ENCODE peak calls at places on chromosomes 7 and 10, in six cellular contexts. One of them, this sample, is unnamed.

GRCh38 chr7:21939136-21939857 is 6.4 kb downstream of the CDCA7L start:
- DNase-seq in HepG2: no peak
- DNase-seq in GM12865: peak; percentile 87
- DNase-seq in iris pigment epithelial cell: peak; percentile 78
- DNase-seq in neural crest cell: no peak
- DNase-seq in fibroblast of the conjunctiva: no peak
- DNase-seq in this sample: no peak

GRCh38 chr10:93746844-93747284 is 10.9 kb upstream of the LGI1 start:
- DNase-seq in HepG2: peak; percentile 38
- DNase-seq in GM12865: peak; percentile 49
- DNase-seq in iris pigment epithelial cell: peak; percentile 90
- DNase-seq in neural crest cell: no peak
- DNase-seq in fibroblast of the conjunctiva: peak; percentile 93
- DNase-seq in this sample: no peak

GRCh38 chr10:61635946-61636345 is 26.8 kb upstream of the CABCOCO1 start:
- DNase-seq in HepG2: no peak
- DNase-seq in GM12865: no peak
- DNase-seq in iris pigment epithelial cell: peak; percentile 45
- DNase-seq in neural crest cell: no peak
- DNase-seq in fibroblast of the conjunctiva: no peak
- DNase-seq in this sample: no peak

GRCh38 chr7:55020481-55020871 is 1.7 kb downstream of the EGFR start:
- DNase-seq in HepG2: no peak
- DNase-seq in GM12865: no peak
- DNase-seq in iris pigment epithelial cell: peak; percentile 66
- DNase-seq in neural crest cell: no peak
- DNase-seq in fibroblast of the conjunctiva: no peak
- DNase-seq in this sample: no peak

GRCh38 chr10:74851834-74852233 is 25.4 kb downstream of the KAT6B start:
- DNase-seq in HepG2: no peak
- DNase-seq in GM12865: no peak
- DNase-seq in iris pigment epithelial cell: no peak
- DNase-seq in neural crest cell: no peak
- DNase-seq in fibroblast of the conjunctiva: no peak
- DNase-seq in this sample: no peak

GRCh38 chr7:73451780-73452398 is 18.3 kb downstream of the FZD9 start:
- DNase-seq in HepG2: peak; percentile 57
- DNase-seq in GM12865: peak; percentile 69
- DNase-seq in iris pigment epithelial cell: peak; percentile 62
- DNase-seq in neural crest cell: no peak
- DNase-seq in fibroblast of the conjunctiva: peak; percentile 69
- DNase-seq in this sample: peak; percentile 42

GRCh38 chr7:100406767-100407166 is 21.7 kb downstream of the ZCWPW1 start:
- DNase-seq in HepG2: no peak
- DNase-seq in GM12865: no peak
- DNase-seq in iris pigment epithelial cell: peak; percentile 75
- DNase-seq in neural crest cell: no peak
- DNase-seq in fibroblast of the conjunctiva: no peak
- DNase-seq in this sample: no peak

GRCh38 chr10:74755273-74755672 is 71.1 kb upstream of the KAT6B start:
- DNase-seq in HepG2: no peak
- DNase-seq in GM12865: no peak
- DNase-seq in iris pigment epithelial cell: no peak
- DNase-seq in neural crest cell: no peak
- DNase-seq in fibroblast of the conjunctiva: no peak
- DNase-seq in this sample: no peak

GRCh38 chr10:104640339-104641149 is 546 bp upstream of the SORCS3 start:
- DNase-seq in HepG2: no peak
- DNase-seq in GM12865: no peak
- DNase-seq in iris pigment epithelial cell: no peak
- DNase-seq in neural crest cell: peak; percentile 20
- DNase-seq in fibroblast of the conjunctiva: no peak
- DNase-seq in this sample: no peak

GRCh38 chr7:107754642-107755041 is 10.7 kb downstream of the CBLL1 start:
- DNase-seq in HepG2: no peak
- DNase-seq in GM12865: no peak
- DNase-seq in iris pigment epithelial cell: no peak
- DNase-seq in neural crest cell: no peak
- DNase-seq in fibroblast of the conjunctiva: no peak
- DNase-seq in this sample: no peak

GRCh38 chr10:72819053-72819452 is 74.5 kb upstream of the OIT3 start:
- DNase-seq in HepG2: no peak
- DNase-seq in GM12865: no peak
- DNase-seq in iris pigment epithelial cell: no peak
- DNase-seq in neural crest cell: no peak
- DNase-seq in fibroblast of the conjunctiva: no peak
- DNase-seq in this sample: no peak

GRCh38 chr10:86294346-86295265 is 72.0 kb downstream of the GRID1 start:
- DNase-seq in HepG2: no peak
- DNase-seq in GM12865: no peak
- DNase-seq in iris pigment epithelial cell: no peak
- DNase-seq in neural crest cell: no peak
- DNase-seq in fibroblast of the conjunctiva: no peak
- DNase-seq in this sample: no peak

GRCh38 chr7:32942783-32943653 is 14.2 kb upstream of the FKBP9 start:
- DNase-seq in HepG2: peak; percentile 59
- DNase-seq in GM12865: peak; percentile 71
- DNase-seq in iris pigment epithelial cell: peak; percentile 72
- DNase-seq in neural crest cell: peak; percentile 68
- DNase-seq in fibroblast of the conjunctiva: peak; percentile 46
- DNase-seq in this sample: no peak

GRCh38 chr10:114174462-114175190 is 623 bp upstream of the CCDC186 start:
- DNase-seq in HepG2: no peak
- DNase-seq in GM12865: peak; percentile 34
- DNase-seq in iris pigment epithelial cell: peak; percentile 81
- DNase-seq in neural crest cell: no peak
- DNase-seq in fibroblast of the conjunctiva: no peak
- DNase-seq in this sample: no peak

GRCh38 chr10:56646301-56646700 is 285.2 kb upstream of the ZWINT start:
- DNase-seq in HepG2: no peak
- DNase-seq in GM12865: no peak
- DNase-seq in iris pigment epithelial cell: no peak
- DNase-seq in neural crest cell: no peak
- DNase-seq in fibroblast of the conjunctiva: no peak
- DNase-seq in this sample: no peak

GRCh38 chr7:43443380-43443779 is 139.5 kb upstream of the STK17A start:
- DNase-seq in HepG2: no peak
- DNase-seq in GM12865: no peak
- DNase-seq in iris pigment epithelial cell: no peak
- DNase-seq in neural crest cell: no peak
- DNase-seq in fibroblast of the conjunctiva: no peak
- DNase-seq in this sample: no peak

GRCh38 chr10:84026821-84027257 is 112.5 kb upstream of the GHITM start:
- DNase-seq in HepG2: peak; percentile 10
- DNase-seq in GM12865: peak; percentile 28
- DNase-seq in iris pigment epithelial cell: peak; percentile 1
- DNase-seq in neural crest cell: peak; percentile 38
- DNase-seq in fibroblast of the conjunctiva: no peak
- DNase-seq in this sample: no peak

GRCh38 chr10:48636231-48636630 is 31.4 kb upstream of the ARHGAP22 start:
- DNase-seq in HepG2: no peak
- DNase-seq in GM12865: no peak
- DNase-seq in iris pigment epithelial cell: no peak
- DNase-seq in neural crest cell: no peak
- DNase-seq in fibroblast of the conjunctiva: no peak
- DNase-seq in this sample: no peak

This sample was measured in SK-N-MC.